ENCODE peak calls at places on chromosomes 16 and 17, in eight cellular contexts. Q, J, I, X, M, P, C and N are unnamed samples.

GRCh38 chr17:74935585-74936469 is at the start of gene OTOP3:
- DNase-seq in Q (no peak), J (no peak), I (no peak), X (no peak), M (no peak), P (no peak), C (no peak), N (no peak)

GRCh38 chr16:27174798-27175197 is 28.5 kb upstream of the KDM8 start:
- DNase-seq in Q (no peak), J (no peak), I (no peak), X (no peak), M (no peak), P (peak), C (peak), N (no peak)

GRCh38 chr17:77594416-77595209 is 363.9 kb upstream of the TNRC6C start:
- DNase-seq in Q (no peak), J (no peak), I (no peak), X (no peak), M (no peak), P (no peak), C (no peak), N (no peak)

GRCh38 chr16:26982422-26982821 is 84.3 kb upstream of the C16orf82 start:
- DNase-seq in Q (no peak), J (no peak), I (no peak), X (no peak), M (no peak), P (no peak), C (no peak), N (no peak)

GRCh38 chr17:43831633-43832032 is 1.3 kb downstream of the MPP3 start:
- DNase-seq in Q (no peak), J (no peak), I (no peak), X (no peak), M (peak), P (no peak), C (no peak), N (no peak)

GRCh38 chr16:47358816-47359215 is 102.0 kb downstream of the ITFG1 start:
- DNase-seq in Q (peak), J (no peak), I (no peak), X (no peak), M (no peak), P (no peak), C (no peak), N (no peak)

GRCh38 chr17:72163474-72163873 is 42.7 kb downstream of the SOX9 start:
- DNase-seq in Q (no peak), J (no peak), I (no peak), X (no peak), M (no peak), P (no peak), C (no peak), N (no peak)

GRCh38 chr17:6257339-6257738 is 177.6 kb downstream of the AIPL1 start:
- DNase-seq in Q (no peak), J (no peak), I (no peak), X (no peak), M (no peak), P (peak), C (peak), N (no peak)

GRCh38 chr16:87642491-87642890 is 40.2 kb downstream of the JPH3 start:
- DNase-seq in Q (no peak), J (no peak), I (no peak), X (no peak), M (no peak), P (no peak), C (no peak), N (no peak)

GRCh38 chr16:65781363-65781762 is 585.1 kb upstream of the CDH5 start:
- DNase-seq in Q (no peak), J (no peak), I (no peak), X (no peak), M (no peak), P (no peak), C (peak), N (no peak)

GRCh38 chr17:43846963-43847369 is at the start of gene CD300LG:
- DNase-seq in Q (no peak), J (no peak), I (no peak), X (no peak), M (no peak), P (no peak), C (no peak), N (no peak)

GRCh38 chr17:50502643-50502990 is 5.6 kb upstream of the MYCBPAP start:
- DNase-seq in Q (no peak), J (no peak), I (no peak), X (no peak), M (no peak), P (no peak), C (no peak), N (no peak)

GRCh38 chr16:46690281-46691178 is 1.1 kb downstream of the ORC6 start:
- DNase-seq in Q (no peak), J (no peak), I (no peak), X (no peak), M (peak), P (peak), C (peak), N (peak)

GRCh38 chr17:3502466-3502865 is 26.7 kb downstream of the ASPA start:
- DNase-seq in Q (no peak), J (no peak), I (peak), X (peak), M (no peak), P (no peak), C (no peak), N (no peak)

GRCh38 chr17:76273923-76274558 is 8.9 kb downstream of the UBALD2 start:
- DNase-seq in Q (no peak), J (no peak), I (no peak), X (no peak), M (no peak), P (no peak), C (no peak), N (no peak)

GRCh38 chr16:59665618-59666220 is 931.6 kb upstream of the GOT2 start:
- DNase-seq in Q (no peak), J (no peak), I (no peak), X (no peak), M (no peak), P (no peak), C (no peak), N (no peak)

GRCh38 chr16:67278773-67279295 is 498 bp upstream of the PLEKHG4 start:
- DNase-seq in Q (peak), J (no peak), I (no peak), X (no peak), M (no peak), P (no peak), C (no peak), N (peak)

GRCh38 chr16:69717066-69717465 is 9.3 kb downstream of the NQO1 start:
- DNase-seq in Q (no peak), J (no peak), I (no peak), X (no peak), M (no peak), P (no peak), C (no peak), N (no peak)

GRCh38 chr16:65176603-65177002 is 54.7 kb upstream of the CDH11 start:
- DNase-seq in Q (no peak), J (peak), I (no peak), X (no peak), M (no peak), P (peak), C (peak), N (no peak)

GRCh38 chr16:69404275-69404805 is 18.5 kb upstream of the TERF2 start:
- DNase-seq in Q (peak), J (no peak), I (peak), X (no peak), M (peak), P (peak), C (peak), N (no peak)

GRCh38 chr16:67284699-67285646 is 5.6 kb downstream of the PLEKHG4 start:
- DNase-seq in Q (peak), J (no peak), I (no peak), X (peak), M (peak), P (peak), C (peak), N (peak)

GRCh38 chr17:29659155-29659554 is 36.4 kb upstream of the CORO6 start:
- DNase-seq in Q (no peak), J (no peak), I (no peak), X (no peak), M (no peak), P (no peak), C (no peak), N (no peak)

GRCh38 chr16:17070882-17071592 is 399.7 kb downstream of the XYLT1 start:
- DNase-seq in Q (no peak), J (no peak), I (peak), X (peak), M (peak), P (no peak), C (no peak), N (peak)

GRCh38 chr17:4477286-4477791 is 21.3 kb upstream of the SPNS2 start:
- DNase-seq in Q (peak), J (no peak), I (no peak), X (no peak), M (no peak), P (no peak), C (no peak), N (no peak)

GRCh38 chr17:57236686-57237299 is 19.5 kb upstream of the MSI2 start:
- DNase-seq in Q (no peak), J (no peak), I (no peak), X (no peak), M (no peak), P (no peak), C (no peak), N (no peak)

GRCh38 chr17:72270530-72270929 is 149.7 kb downstream of the SOX9 start:
- DNase-seq in Q (no peak), J (no peak), I (no peak), X (no peak), M (no peak), P (peak), C (peak), N (no peak)

GRCh38 chr17:50270430-50271172 is 3.7 kb upstream of the TMEM92 start:
- DNase-seq in Q (no peak), J (no peak), I (no peak), X (no peak), M (peak), P (peak), C (peak), N (no peak)

GRCh38 chr16:81697886-81698635 is 81.0 kb upstream of the PLCG2 start:
- DNase-seq in Q (no peak), J (no peak), I (peak), X (peak), M (no peak), P (peak), C (peak), N (no peak)

GRCh38 chr17:57946798-57947358 is 8.3 kb downstream of the CUEDC1 start:
- DNase-seq in Q (peak), J (no peak), I (no peak), X (peak), M (no peak), P (peak), C (peak), N (peak)

GRCh38 chr16:68715471-68715870 is 21.6 kb upstream of the CDH1 start:
- DNase-seq in Q (no peak), J (no peak), I (no peak), X (no peak), M (no peak), P (no peak), C (no peak), N (no peak)

GRCh38 chr17:16870253-16871245 is 101.4 kb downstream of the TNFRSF13B start:
- DNase-seq in Q (no peak), J (no peak), I (no peak), X (no peak), M (no peak), P (no peak), C (no peak), N (no peak)

GRCh38 chr17:6853764-6854442 is 22.4 kb upstream of the TEKT1 start:
- DNase-seq in Q (no peak), J (no peak), I (peak), X (peak), M (no peak), P (no peak), C (no peak), N (peak)

GRCh38 chr16:23651943-23652468 is 10.7 kb downstream of the DCTN5 start:
- DNase-seq in Q (no peak), J (no peak), I (no peak), X (no peak), M (no peak), P (no peak), C (no peak), N (no peak)

GRCh38 chr16:56424791-56425438 is 430 bp downstream of the AMFR start:
- DNase-seq in Q (peak), J (no peak), I (peak), X (peak), M (peak), P (no peak), C (peak), N (peak)